ENCODE peak calls at places on chromosomes 2 and 18, in six cellular contexts. A is nephron progenitor cell, H is neural crest cell, Z is endothelial cell of umbilical vein, J is astrocyte of the spinal cord, X is left lung. M is an unnamed sample.
A peak's percentile ranks its signal among the peaks of the same experiment; 100 is the strongest.

GRCh38 chr18:3649559-3650426 is 199.8 kb downstream of the TGIF1 start:
- DNase-seq in H (no peak), A (no peak), X (no peak), Z (no peak), J (peak; percentile 56), M (peak; percentile 35)

GRCh38 chr2:159326569-159327255 is 40.2 kb upstream of the WDSUB1 start:
- DNase-seq in X (no peak), H (no peak), Z (no peak), J (peak; percentile 10), A (no peak), M (no peak)

GRCh38 chr2:147027451-147027850 is 817.4 kb upstream of the ACVR2A start:
- DNase-seq in A (no peak), H (no peak), J (no peak), X (no peak), Z (no peak), M (no peak)

GRCh38 chr2:120919771-120920437 is 184.2 kb downstream of the GLI2 start:
- DNase-seq in H (no peak), Z (no peak), J (peak; percentile 76), X (peak; percentile 77), A (peak; percentile 36), M (no peak)

GRCh38 chr2:231621051-231621879 is 28.6 kb downstream of the TEX44 start:
- DNase-seq in H (no peak), J (no peak), X (no peak), Z (no peak), A (no peak), M (peak; percentile 90)

GRCh38 chr2:12293868-12294267 is 422.9 kb upstream of the TRIB2 start:
- DNase-seq in Z (no peak), H (no peak), A (no peak), J (no peak), X (no peak), M (no peak)

GRCh38 chr18:58297198-58297597 is 253.2 kb downstream of the NEDD4L start:
- DNase-seq in A (no peak), Z (no peak), H (no peak), X (no peak), J (peak; percentile 72), M (no peak)

GRCh38 chr2:129255610-129256313 is 723.7 kb upstream of the RAB6C start:
- DNase-seq in J (no peak), H (no peak), Z (no peak), X (no peak), A (no peak), M (no peak)

GRCh38 chr2:172097557-172098131 is 5.1 kb downstream of the DLX2 start:
- DNase-seq in H (no peak), J (no peak), A (no peak), X (no peak), Z (no peak), M (no peak)

GRCh38 chr2:3536682-3537632 is 17.6 kb upstream of the ADI1 start:
- DNase-seq in J (no peak), A (peak; percentile 39), H (no peak), Z (peak; percentile 51), X (no peak), M (peak; percentile 86)

GRCh38 chr18:8367217-8367988 is 241.8 kb upstream of the RAB12 start:
- DNase-seq in X (peak; percentile 87), H (peak; percentile 50), Z (peak; percentile 32), A (peak; percentile 73), J (peak; percentile 18), M (peak; percentile 92)

GRCh38 chr2:105308785-105309540 is 20.6 kb downstream of the TGFBRAP1 start:
- DNase-seq in J (no peak), H (no peak), Z (no peak), X (peak; percentile 75), A (no peak), M (no peak)

GRCh38 chr2:98936133-98936916 is at the start of gene CRACDL:
- DNase-seq in H (no peak), A (peak; percentile 73), J (no peak), Z (peak; percentile 28), X (peak; percentile 82), M (peak; percentile 76)
- TF ChIP-seq CTCF in H (no peak), A (no peak), J (no peak), Z (peak; percentile 15), X (no peak), M (peak; percentile 53)

GRCh38 chr2:76678358-76679024 is 843.7 kb downstream of the LRRTM4 start:
- DNase-seq in A (no peak), J (no peak), X (no peak), H (no peak), Z (peak; percentile 3), M (no peak)
- TF ChIP-seq CTCF in A (no peak), J (no peak), X (no peak), H (no peak), Z (no peak), M (no peak)

GRCh38 chr2:78506301-78506700 is 519.2 kb upstream of the REG3G start:
- DNase-seq in H (no peak), A (no peak), J (no peak), X (no peak), Z (no peak), M (no peak)
- TF ChIP-seq CTCF in H (no peak), A (no peak), J (no peak), X (no peak), Z (no peak), M (no peak)

GRCh38 chr2:193861557-193861956 is 1666.8 kb upstream of the TMEFF2 start:
- DNase-seq in A (no peak), H (no peak), X (no peak), Z (no peak), J (no peak), M (no peak)
- TF ChIP-seq CTCF in A (no peak), H (peak; percentile 33), X (no peak), Z (no peak), J (peak; percentile 27), M (peak; percentile 60)

DNA sequence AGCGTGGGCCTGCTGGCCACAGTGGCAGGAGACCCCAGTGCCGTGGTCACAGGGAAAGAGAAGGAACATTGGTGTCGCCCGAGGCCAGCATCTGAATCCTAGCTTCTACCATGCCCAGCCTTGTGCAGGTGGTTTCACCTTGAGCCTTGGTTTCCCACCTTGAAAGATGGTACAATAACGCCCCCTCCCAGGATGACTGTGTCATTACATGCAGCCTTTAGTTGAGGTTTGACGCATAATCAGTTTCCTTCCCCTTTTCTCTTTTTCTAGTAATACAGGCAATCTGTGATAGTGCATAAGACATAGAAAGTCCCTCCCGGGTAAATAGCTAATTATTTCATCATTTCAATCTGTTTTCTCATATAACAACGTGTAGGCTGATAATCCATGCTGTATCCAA is 29.9 kb upstream of the ZNF407 start:
- DNase-seq in J (no peak), A (no peak), X (no peak), H (no peak), Z (no peak), M (peak; percentile 54)
- TF ChIP-seq CTCF in J (no peak), A (peak; percentile 8), X (peak; percentile 11), H (no peak), Z (no peak), M (peak; percentile 68)

GRCh38 chr2:20224716-20225293 is at the start of gene SDC1:
- DNase-seq in X (peak; percentile 83), A (peak; percentile 75), J (peak; percentile 57), H (peak; percentile 56), Z (peak; percentile 47), M (peak; percentile 90)

GRCh38 chr2:20223345-20224190 is 1.4 kb downstream of the SDC1 start:
- DNase-seq in X (peak; percentile 84), Z (peak; percentile 38), J (peak; percentile 50), A (peak; percentile 57), H (peak; percentile 48), M (peak; percentile 81)

GRCh38 chr2:20225294-20226151 is 593 bp upstream of the SDC1 start:
- DNase-seq in Z (peak; percentile 60), A (no peak), H (peak; percentile 63), X (peak; percentile 88), J (peak; percentile 64), M (no peak)

GRCh38 chr2:20222769-20223344 is 2.1 kb downstream of the SDC1 start:
- DNase-seq in J (no peak), A (no peak), Z (no peak), H (no peak), X (no peak), M (no peak)

DNA sequence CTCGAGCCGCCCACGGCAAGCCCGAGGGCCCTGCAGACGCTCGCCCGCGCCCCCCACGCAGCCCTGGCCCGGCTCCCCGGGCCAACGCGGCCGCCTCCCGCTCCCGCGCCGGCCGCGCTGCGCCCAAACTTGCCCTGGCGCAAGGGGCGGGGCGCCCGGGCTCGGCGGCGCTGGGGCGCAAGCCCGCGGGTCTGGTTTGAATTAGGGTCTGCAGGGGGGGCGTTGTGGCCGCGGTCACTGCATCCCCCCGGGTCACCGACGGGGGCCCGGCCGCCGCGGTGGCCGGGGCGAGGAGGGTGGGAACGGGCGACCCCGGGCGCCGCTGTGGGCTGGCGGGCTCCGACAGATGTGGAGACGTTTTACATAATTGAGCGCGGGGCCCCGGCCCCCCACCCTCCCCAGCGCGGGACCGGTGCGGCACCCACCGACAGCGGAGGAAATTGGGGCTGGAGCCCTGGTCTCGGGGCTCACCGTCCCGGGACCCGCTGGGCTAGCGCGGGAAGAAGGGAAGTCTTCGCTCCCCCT is 677 bp downstream of the SDC1 start:
- DNase-seq in X (peak; percentile 76), Z (no peak), H (peak; percentile 37), A (peak; percentile 60), J (no peak), M (no peak)
- TF ChIP-seq CTCF in X (no peak), Z (no peak), H (no peak), A (no peak), J (no peak), M (no peak)